ENCODE peak calls at places on chromosomes 16 and 17, in seven cellular contexts. One of them, this sample, is unnamed. For H3K27me3, the result is how much of the 10 kb centered on the place peaks cover.

GRCh38 chr16:84598391-84598750 is 19.5 kb downstream of the COTL1 start:
- DNase-seq in mammary epithelial cell: no peak
- DNase-seq in tibial nerve: no peak
- DNase-seq in CD4-positive, CD25-positive, alpha-beta regulatory T cell: peak
- DNase-seq in CD8-positive, alpha-beta memory T cell: no peak
- DNase-seq in bronchial epithelial cell: no peak
- DNase-seq in cardiac muscle cell: no peak
- DNase-seq in this sample: peak

GRCh38 chr17:44108440-44109311 is 14.8 kb downstream of the HDAC5 start:
- DNase-seq in mammary epithelial cell: no peak
- DNase-seq in CD8-positive, alpha-beta memory T cell: no peak
- DNase-seq in tibial nerve: peak
- DNase-seq in cardiac muscle cell: no peak
- DNase-seq in CD4-positive, CD25-positive, alpha-beta regulatory T cell: no peak
- DNase-seq in bronchial epithelial cell: no peak
- DNase-seq in this sample: peak

GRCh38 chr17:226773-227580 is 45.5 kb upstream of the DOC2B start:
- DNase-seq in tibial nerve: no peak
- DNase-seq in cardiac muscle cell: no peak
- DNase-seq in bronchial epithelial cell: no peak
- DNase-seq in CD8-positive, alpha-beta memory T cell: no peak
- DNase-seq in mammary epithelial cell: no peak
- DNase-seq in CD4-positive, CD25-positive, alpha-beta regulatory T cell: no peak
- DNase-seq in this sample: no peak

GRCh38 chr17:58305626-58306025 is 23.0 kb downstream of the TSPOAP1 start:
- DNase-seq in CD4-positive, CD25-positive, alpha-beta regulatory T cell: no peak
- DNase-seq in mammary epithelial cell: no peak
- DNase-seq in CD8-positive, alpha-beta memory T cell: no peak
- DNase-seq in cardiac muscle cell: no peak
- DNase-seq in bronchial epithelial cell: no peak
- DNase-seq in tibial nerve: no peak
- DNase-seq in this sample: peak

GRCh38 chr16:30740364-30741251 is 7.6 kb upstream of the PHKG2 start:
- DNase-seq in mammary epithelial cell: peak
- DNase-seq in bronchial epithelial cell: peak
- DNase-seq in CD4-positive, CD25-positive, alpha-beta regulatory T cell: no peak
- DNase-seq in cardiac muscle cell: no peak
- DNase-seq in tibial nerve: peak
- DNase-seq in CD8-positive, alpha-beta memory T cell: no peak
- DNase-seq in this sample: peak

GRCh38 chr16:71635632-71636031 is 9.6 kb downstream of the MARVELD3 start:
- DNase-seq in CD8-positive, alpha-beta memory T cell: no peak
- DNase-seq in CD4-positive, CD25-positive, alpha-beta regulatory T cell: no peak
- DNase-seq in mammary epithelial cell: no peak
- DNase-seq in tibial nerve: no peak
- DNase-seq in bronchial epithelial cell: no peak
- DNase-seq in cardiac muscle cell: no peak
- DNase-seq in this sample: no peak

GRCh38 chr17:40290629-40291296 is 3.1 kb downstream of the CDC6 start:
- DNase-seq in tibial nerve: no peak
- DNase-seq in CD4-positive, CD25-positive, alpha-beta regulatory T cell: peak
- DNase-seq in CD8-positive, alpha-beta memory T cell: no peak
- DNase-seq in mammary epithelial cell: peak
- DNase-seq in bronchial epithelial cell: peak
- DNase-seq in cardiac muscle cell: peak
- DNase-seq in this sample: peak

GRCh38 chr17:81519284-81520020 is 6.9 kb upstream of the ACTG1 start:
- DNase-seq in CD4-positive, CD25-positive, alpha-beta regulatory T cell: peak
- DNase-seq in CD8-positive, alpha-beta memory T cell: peak
- DNase-seq in cardiac muscle cell: peak
- DNase-seq in bronchial epithelial cell: peak
- DNase-seq in mammary epithelial cell: peak
- DNase-seq in tibial nerve: no peak
- DNase-seq in this sample: no peak

GRCh38 chr17:80287038-80287437 is 26.4 kb downstream of the RNF213 start:
- DNase-seq in mammary epithelial cell: no peak
- DNase-seq in cardiac muscle cell: no peak
- DNase-seq in CD4-positive, CD25-positive, alpha-beta regulatory T cell: no peak
- DNase-seq in bronchial epithelial cell: no peak
- DNase-seq in tibial nerve: no peak
- DNase-seq in CD8-positive, alpha-beta memory T cell: no peak
- DNase-seq in this sample: no peak

GRCh38 chr17:30323895-30324319 is 9.9 kb downstream of the TMIGD1 start:
- DNase-seq in mammary epithelial cell: peak
- DNase-seq in CD4-positive, CD25-positive, alpha-beta regulatory T cell: no peak
- DNase-seq in CD8-positive, alpha-beta memory T cell: peak
- DNase-seq in cardiac muscle cell: no peak
- DNase-seq in bronchial epithelial cell: peak
- DNase-seq in tibial nerve: no peak
- DNase-seq in this sample: no peak

GRCh38 chr17:12789976-12790805 is 893 bp downstream of the ARHGAP44 start:
- DNase-seq in bronchial epithelial cell: peak
- DNase-seq in tibial nerve: no peak
- DNase-seq in mammary epithelial cell: no peak
- DNase-seq in cardiac muscle cell: peak
- DNase-seq in CD4-positive, CD25-positive, alpha-beta regulatory T cell: no peak
- DNase-seq in CD8-positive, alpha-beta memory T cell: no peak
- DNase-seq in this sample: no peak

GRCh38 chr17:10094806-10095205 is 103.6 kb downstream of the GAS7 start:
- DNase-seq in mammary epithelial cell: no peak
- DNase-seq in CD4-positive, CD25-positive, alpha-beta regulatory T cell: no peak
- DNase-seq in tibial nerve: no peak
- DNase-seq in CD8-positive, alpha-beta memory T cell: no peak
- DNase-seq in bronchial epithelial cell: no peak
- DNase-seq in cardiac muscle cell: no peak
- DNase-seq in this sample: no peak

GRCh38 chr16:53207810-53208752 is 153.3 kb downstream of the CHD9 start:
- DNase-seq in mammary epithelial cell: peak
- DNase-seq in tibial nerve: no peak
- DNase-seq in CD4-positive, CD25-positive, alpha-beta regulatory T cell: peak
- DNase-seq in bronchial epithelial cell: peak
- DNase-seq in cardiac muscle cell: peak
- DNase-seq in CD8-positive, alpha-beta memory T cell: no peak
- DNase-seq in this sample: peak

GRCh38 chr16:9119795-9120194 is 28.4 kb downstream of the HAPSTR1 start:
- DNase-seq in tibial nerve: no peak
- DNase-seq in CD4-positive, CD25-positive, alpha-beta regulatory T cell: no peak
- DNase-seq in mammary epithelial cell: no peak
- DNase-seq in CD8-positive, alpha-beta memory T cell: no peak
- DNase-seq in cardiac muscle cell: no peak
- DNase-seq in bronchial epithelial cell: no peak
- DNase-seq in this sample: no peak

GRCh38 chr17:56440391-56440790 is 153.1 kb upstream of the NOG start:
- DNase-seq in CD8-positive, alpha-beta memory T cell: no peak
- DNase-seq in cardiac muscle cell: no peak
- DNase-seq in tibial nerve: no peak
- DNase-seq in bronchial epithelial cell: peak
- DNase-seq in CD4-positive, CD25-positive, alpha-beta regulatory T cell: no peak
- DNase-seq in mammary epithelial cell: peak
- DNase-seq in this sample: peak

GRCh38 chr17:48747445-48748363 is 19.2 kb upstream of the HOXB13 start:
- DNase-seq in CD8-positive, alpha-beta memory T cell: no peak
- DNase-seq in bronchial epithelial cell: no peak
- DNase-seq in CD4-positive, CD25-positive, alpha-beta regulatory T cell: no peak
- DNase-seq in cardiac muscle cell: no peak
- DNase-seq in tibial nerve: no peak
- DNase-seq in mammary epithelial cell: no peak
- DNase-seq in this sample: no peak
- H3K27me3 ChIP-seq in CD8-positive, alpha-beta memory T cell: half or more
- H3K27me3 ChIP-seq in bronchial epithelial cell: half or more
- H3K27me3 ChIP-seq in CD4-positive, CD25-positive, alpha-beta regulatory T cell: half or more
- H3K27me3 ChIP-seq in cardiac muscle cell: half or more
- H3K27me3 ChIP-seq in tibial nerve: half or more
- H3K27me3 ChIP-seq in mammary epithelial cell: half or more
- H3K27me3 ChIP-seq in this sample: half or more

DNA sequence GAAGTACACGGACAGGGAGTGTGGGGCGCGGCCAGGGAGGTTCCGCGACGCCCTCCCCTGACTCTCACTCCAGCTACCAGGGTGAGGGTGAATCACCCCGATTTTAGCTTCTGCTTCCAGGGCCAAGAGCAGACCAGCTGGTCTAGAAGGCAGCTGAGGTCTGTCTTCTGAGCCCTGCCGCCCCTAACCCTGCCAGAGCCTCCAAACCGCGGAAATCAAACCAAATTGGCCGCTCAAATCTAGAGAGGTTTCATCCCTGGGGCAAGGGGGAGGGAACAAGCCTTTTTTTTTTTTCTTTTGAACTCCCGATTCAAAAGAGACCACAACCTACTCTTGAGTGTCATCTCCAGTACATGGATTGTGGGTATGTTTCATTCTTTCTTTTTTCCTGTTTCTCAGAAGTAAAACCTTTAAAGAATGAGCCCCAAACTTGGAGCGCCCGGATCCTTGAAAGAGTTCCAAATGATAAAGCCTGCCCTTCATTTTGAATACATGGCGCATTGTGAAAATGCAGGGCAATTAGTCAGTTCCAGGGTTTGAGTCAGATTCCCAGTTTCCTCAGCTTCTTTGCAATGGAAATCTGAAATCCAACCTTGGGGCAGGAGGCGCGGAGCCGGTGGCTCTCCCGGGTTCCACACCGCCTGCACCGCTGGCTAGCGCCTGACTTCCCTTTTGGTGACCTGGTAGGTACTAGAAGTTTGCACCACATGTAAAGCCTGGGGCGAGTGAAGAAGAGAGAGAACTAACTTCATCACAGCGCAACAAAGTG is 16.5 kb upstream of the ZFHX3 start:
- DNase-seq in cardiac muscle cell: no peak
- DNase-seq in bronchial epithelial cell: no peak
- DNase-seq in CD4-positive, CD25-positive, alpha-beta regulatory T cell: no peak
- DNase-seq in tibial nerve: no peak
- DNase-seq in mammary epithelial cell: peak
- DNase-seq in CD8-positive, alpha-beta memory T cell: no peak
- DNase-seq in this sample: no peak
- H3K27me3 ChIP-seq in cardiac muscle cell: half or more
- H3K27me3 ChIP-seq in bronchial epithelial cell: under half
- H3K27me3 ChIP-seq in CD4-positive, CD25-positive, alpha-beta regulatory T cell: under half
- H3K27me3 ChIP-seq in tibial nerve: under half
- H3K27me3 ChIP-seq in mammary epithelial cell: under half
- H3K27me3 ChIP-seq in CD8-positive, alpha-beta memory T cell: under half
- H3K27me3 ChIP-seq in this sample: under half

DNA sequence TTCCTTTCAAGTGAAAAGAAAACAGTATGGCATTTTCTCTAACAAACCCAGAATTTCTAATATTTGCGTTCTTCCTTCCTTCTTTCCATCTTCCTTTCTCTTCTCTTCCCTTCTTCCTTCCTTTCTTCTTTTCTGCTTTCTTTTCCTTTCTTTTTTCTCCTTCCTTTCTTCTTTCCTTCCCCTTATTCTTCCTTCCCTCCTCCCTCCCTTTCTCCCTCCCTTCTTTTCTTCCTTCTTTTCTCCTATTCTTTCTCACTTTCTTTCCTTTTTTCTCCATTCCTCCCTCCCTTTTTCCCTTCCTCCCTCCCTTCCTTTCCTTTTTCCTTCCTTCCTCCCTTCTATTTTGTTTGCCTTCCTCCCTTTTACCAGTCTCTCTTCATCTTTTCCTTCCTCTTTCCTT is 194.8 kb downstream of the SHCBP1 start:
- DNase-seq in cardiac muscle cell: no peak
- DNase-seq in CD4-positive, CD25-positive, alpha-beta regulatory T cell: no peak
- DNase-seq in mammary epithelial cell: no peak
- DNase-seq in CD8-positive, alpha-beta memory T cell: no peak
- DNase-seq in tibial nerve: no peak
- DNase-seq in bronchial epithelial cell: no peak
- DNase-seq in this sample: no peak
- H3K27me3 ChIP-seq in cardiac muscle cell: under half
- H3K27me3 ChIP-seq in CD4-positive, CD25-positive, alpha-beta regulatory T cell: under half
- H3K27me3 ChIP-seq in mammary epithelial cell: under half
- H3K27me3 ChIP-seq in CD8-positive, alpha-beta memory T cell: under half
- H3K27me3 ChIP-seq in tibial nerve: under half
- H3K27me3 ChIP-seq in bronchial epithelial cell: under half
- H3K27me3 ChIP-seq in this sample: under half

GRCh38 chr16:1107731-1108130 is 11.7 kb upstream of the C1QTNF8 start:
- DNase-seq in mammary epithelial cell: no peak
- DNase-seq in CD4-positive, CD25-positive, alpha-beta regulatory T cell: no peak
- DNase-seq in tibial nerve: no peak
- DNase-seq in cardiac muscle cell: no peak
- DNase-seq in bronchial epithelial cell: no peak
- DNase-seq in CD8-positive, alpha-beta memory T cell: no peak
- DNase-seq in this sample: no peak
- H3K27me3 ChIP-seq in mammary epithelial cell: under half
- H3K27me3 ChIP-seq in CD4-positive, CD25-positive, alpha-beta regulatory T cell: under half
- H3K27me3 ChIP-seq in tibial nerve: half or more
- H3K27me3 ChIP-seq in cardiac muscle cell: under half
- H3K27me3 ChIP-seq in bronchial epithelial cell: under half
- H3K27me3 ChIP-seq in CD8-positive, alpha-beta memory T cell: under half
- H3K27me3 ChIP-seq in this sample: half or more

GRCh38 chr17:79131274-79131635 is 56.6 kb downstream of the ENGASE start:
- DNase-seq in tibial nerve: no peak
- DNase-seq in CD4-positive, CD25-positive, alpha-beta regulatory T cell: no peak
- DNase-seq in mammary epithelial cell: no peak
- DNase-seq in bronchial epithelial cell: no peak
- DNase-seq in cardiac muscle cell: no peak
- DNase-seq in CD8-positive, alpha-beta memory T cell: no peak
- DNase-seq in this sample: no peak
- H3K27me3 ChIP-seq in tibial nerve: under half
- H3K27me3 ChIP-seq in CD4-positive, CD25-positive, alpha-beta regulatory T cell: under half
- H3K27me3 ChIP-seq in mammary epithelial cell: under half
- H3K27me3 ChIP-seq in bronchial epithelial cell: under half
- H3K27me3 ChIP-seq in cardiac muscle cell: under half
- H3K27me3 ChIP-seq in CD8-positive, alpha-beta memory T cell: under half
- H3K27me3 ChIP-seq in this sample: half or more

GRCh38 chr17:47872651-47873161 is 21.7 kb upstream of the SP6 start:
- DNase-seq in mammary epithelial cell: peak
- DNase-seq in CD8-positive, alpha-beta memory T cell: no peak
- DNase-seq in bronchial epithelial cell: no peak
- DNase-seq in tibial nerve: no peak
- DNase-seq in CD4-positive, CD25-positive, alpha-beta regulatory T cell: no peak
- DNase-seq in cardiac muscle cell: no peak
- DNase-seq in this sample: no peak
- H3K27me3 ChIP-seq in mammary epithelial cell: under half
- H3K27me3 ChIP-seq in CD8-positive, alpha-beta memory T cell: under half
- H3K27me3 ChIP-seq in bronchial epithelial cell: under half
- H3K27me3 ChIP-seq in tibial nerve: half or more
- H3K27me3 ChIP-seq in CD4-positive, CD25-positive, alpha-beta regulatory T cell: under half
- H3K27me3 ChIP-seq in cardiac muscle cell: under half
- H3K27me3 ChIP-seq in this sample: half or more

DNA sequence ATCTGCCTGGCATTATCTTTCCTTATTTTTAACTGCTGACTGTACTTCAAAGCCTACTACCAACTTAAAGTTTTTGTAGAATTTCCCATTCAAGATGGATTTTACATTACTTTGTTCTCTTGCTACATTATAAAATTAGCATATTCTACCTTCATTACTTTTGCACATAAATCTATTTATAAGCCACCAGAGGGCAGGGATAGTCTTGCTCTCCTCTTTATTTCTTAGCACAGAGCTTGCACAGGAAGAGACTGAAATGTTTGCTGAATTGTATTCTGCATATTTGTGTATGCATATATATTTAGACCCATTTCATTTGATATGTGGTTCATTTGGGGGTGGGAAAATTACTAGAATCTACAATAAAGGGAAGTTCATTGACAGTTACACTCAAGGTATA is 108.0 kb downstream of the SKAP1 start:
- DNase-seq in mammary epithelial cell: no peak
- DNase-seq in CD4-positive, CD25-positive, alpha-beta regulatory T cell: no peak
- DNase-seq in cardiac muscle cell: no peak
- DNase-seq in tibial nerve: no peak
- DNase-seq in bronchial epithelial cell: peak
- DNase-seq in CD8-positive, alpha-beta memory T cell: no peak
- DNase-seq in this sample: no peak
- H3K27me3 ChIP-seq in mammary epithelial cell: under half
- H3K27me3 ChIP-seq in CD4-positive, CD25-positive, alpha-beta regulatory T cell: under half
- H3K27me3 ChIP-seq in cardiac muscle cell: half or more
- H3K27me3 ChIP-seq in tibial nerve: under half
- H3K27me3 ChIP-seq in bronchial epithelial cell: under half
- H3K27me3 ChIP-seq in CD8-positive, alpha-beta memory T cell: under half
- H3K27me3 ChIP-seq in this sample: half or more